ENCODE peak calls at places on chromosome 6, in six cellular contexts. O is uterus; D is brain microvascular endothelial cell; S is effector memory CD4-positive, alpha-beta T cell; U is endodermal cell; Z is IMR-90. A is an unnamed sample.

GRCh38 chr6:147675281-147675680 is 166.8 kb downstream of the SAMD5 start:
- DNase-seq in O (no peak), D (no peak), S (no peak), U (no peak), Z (peak; percentile 89), A (no peak)

GRCh38 chr6:49453221-49453620 is 9.8 kb downstream of the MMUT start:
- DNase-seq in O (no peak), D (no peak), S (no peak), U (no peak), Z (no peak), A (no peak)

GRCh38 chr6:166582258-166582657 is 4.2 kb downstream of the RAMACL start:
- DNase-seq in O (no peak), D (no peak), S (no peak), U (no peak), Z (no peak), A (no peak)

GRCh38 chr6:116649129-116649528 is 19.4 kb downstream of the ZUP1 start:
- DNase-seq in O (no peak), D (no peak), S (no peak), U (no peak), Z (no peak), A (no peak)

GRCh38 chr6:27250955-27251671 is 3.6 kb downstream of the PRSS16 start:
- DNase-seq in O (peak; percentile 27), D (peak; percentile 52), S (peak; percentile 61), U (peak; percentile 99), Z (no peak), A (no peak)

GRCh38 chr6:62262283-62262682 is 23.7 kb downstream of the KHDRBS2 start:
- DNase-seq in O (no peak), D (no peak), S (no peak), U (no peak), Z (no peak), A (no peak)

GRCh38 chr6:104428201-104428600 is 431.5 kb downstream of the HACE1 start:
- DNase-seq in O (no peak), D (no peak), S (no peak), U (no peak), Z (no peak), A (no peak)

GRCh38 chr6:117483004-117483644 is 650 bp downstream of the DCBLD1 start:
- DNase-seq in O (peak; percentile 26), D (no peak), S (no peak), U (peak; percentile 85), Z (peak; percentile 31), A (no peak)

GRCh38 chr6:122722746-122723145 is 56.8 kb upstream of the FABP7 start:
- DNase-seq in O (no peak), D (peak; percentile 71), S (no peak), U (no peak), Z (peak; percentile 83), A (no peak)

GRCh38 chr6:117919775-117920492 is 12.9 kb downstream of the SLC35F1 start:
- DNase-seq in O (peak; percentile 28), D (no peak), S (no peak), U (peak; percentile 88), Z (no peak), A (no peak)

GRCh38 chr6:47044418-47044817 is 2.3 kb upstream of the ADGRF1 start:
- DNase-seq in O (no peak), D (peak; percentile 45), S (no peak), U (no peak), Z (no peak), A (no peak)

GRCh38 chr6:150068786-150069648 is at the start of gene ULBP3:
- DNase-seq in O (peak; percentile 80), D (peak; percentile 93), S (peak; percentile 62), U (peak; percentile 97), Z (peak; percentile 93), A (no peak)

GRCh38 chr6:105746539-105746938 is 339.6 kb upstream of the PRDM1 start:
- DNase-seq in O (no peak), D (no peak), S (no peak), U (no peak), Z (no peak), A (no peak)

GRCh38 chr6:5167501-5167900 is 82.4 kb downstream of the PPP1R3G start:
- DNase-seq in O (no peak), D (no peak), S (no peak), U (no peak), Z (peak; percentile 81), A (no peak)
- H3K4me3 ChIP-seq in O (no peak overlapping the region), D (no peak overlapping the region), S (no peak overlapping the region), U (no peak overlapping the region), Z (no peak overlapping the region), A (no peak overlapping the region)

GRCh38 chr6:5833120-5833519 is 173.6 kb downstream of the NRN1 start:
- DNase-seq in O (no peak), D (no peak), S (no peak), U (no peak), Z (no peak), A (no peak)
- H3K4me3 ChIP-seq in O (no peak overlapping the region), D (no peak overlapping the region), S (no peak overlapping the region), U (no peak overlapping the region), Z (no peak overlapping the region), A (no peak overlapping the region)

DNA sequence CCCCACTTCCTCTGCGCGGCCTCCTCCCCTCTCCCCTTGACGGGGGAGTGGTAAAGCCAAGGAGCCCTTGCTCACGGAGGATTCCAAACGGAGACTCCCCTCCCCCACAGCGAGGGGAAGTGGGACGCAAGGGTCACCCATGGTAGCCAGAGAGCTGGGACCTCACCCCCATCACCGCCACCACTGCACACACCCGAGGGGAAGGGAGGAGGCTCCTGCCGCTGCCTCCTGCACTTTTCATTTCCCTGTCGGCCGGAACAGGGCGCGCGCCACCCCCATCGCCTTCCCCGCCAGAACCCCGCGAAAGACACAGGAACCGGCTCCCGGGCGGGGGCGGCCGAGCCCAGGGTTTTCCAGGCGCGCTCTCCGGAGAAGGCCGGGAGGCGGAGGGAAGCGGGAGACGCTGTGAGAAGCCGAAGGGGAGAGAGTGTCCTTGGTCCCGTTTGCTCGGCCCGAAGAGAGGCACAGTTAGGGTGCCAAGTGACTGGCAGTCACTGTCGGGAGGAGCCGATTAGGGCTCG is 789 bp downstream of the CCND3 start:
- DNase-seq in O (peak; percentile 39), D (no peak), S (peak; percentile 36), U (peak; percentile 78), Z (peak; percentile 12), A (peak; percentile 95)
- H3K4me3 ChIP-seq in O (peak overlapping the region; percentile 50), D (peak overlapping the region; percentile 75), S (peak overlapping the region; percentile 94), U (peak overlapping the region; percentile 85), Z (peak overlapping the region; percentile 84), A (peak overlapping the region; percentile 93)

GRCh38 chr6:1601616-1602355 is 7.9 kb upstream of the FOXC1 start:
- DNase-seq in O (no peak), D (no peak), S (no peak), U (peak; percentile 42), Z (no peak), A (no peak)

GRCh38 chr6:1602356-1602713 is 7.4 kb upstream of the FOXC1 start:
- DNase-seq in O (no peak), D (no peak), S (no peak), U (no peak), Z (no peak), A (no peak)

GRCh38 chr6:1604347-1604990 is 5.2 kb upstream of the FOXC1 start:
- DNase-seq in O (no peak), D (no peak), S (peak; percentile 32), U (peak; percentile 94), Z (peak; percentile 36), A (peak; percentile 44)

GRCh38 chr6:1604991-1605821 is 4.5 kb upstream of the FOXC1 start:
- DNase-seq in O (no peak), D (no peak), S (no peak), U (peak; percentile 78), Z (no peak), A (no peak)

GRCh38 chr6:1603708-1604346 is 5.9 kb upstream of the FOXC1 start:
- DNase-seq in O (no peak), D (no peak), S (no peak), U (peak; percentile 47), Z (no peak), A (no peak)
- H3K4me3 ChIP-seq in O (no peak overlapping the region), D (peak overlapping the region; percentile 29), S (no peak overlapping the region), U (no peak overlapping the region), Z (peak overlapping the region; percentile 15), A (no peak overlapping the region)

A was measured in DND-41.